ENCODE peak calls at places on chromosomes 4 and X, in five cellular contexts. One of them, this sample, is unnamed.

GRCh38 chr4:163548481-163549243 is 54.2 kb downstream of the TMA16 start:
- DNase-seq in activated CD4-positive, alpha-beta T cell treated with anti-CD3 and anti-CD28 coated beads for 48 hours: no peak
- DNase-seq in caudate nucleus: no peak
- DNase-seq in AG10803: peak
- DNase-seq in nephron progenitor cell: peak
- DNase-seq in this sample: no peak

GRCh38 chr4:26839534-26839951 is 21.1 kb upstream of the STIM2 start:
- DNase-seq in nephron progenitor cell: no peak
- DNase-seq in AG10803: peak
- DNase-seq in activated CD4-positive, alpha-beta T cell treated with anti-CD3 and anti-CD28 coated beads for 48 hours: no peak
- DNase-seq in caudate nucleus: no peak
- DNase-seq in this sample: no peak

GRCh38 chr4:155703486-155704227 is 37.0 kb downstream of the GUCY1A1 start:
- DNase-seq in caudate nucleus: no peak
- DNase-seq in nephron progenitor cell: no peak
- DNase-seq in activated CD4-positive, alpha-beta T cell treated with anti-CD3 and anti-CD28 coated beads for 48 hours: no peak
- DNase-seq in AG10803: no peak
- DNase-seq in this sample: no peak

GRCh38 chr4:11704136-11704535 is 275.4 kb upstream of the HS3ST1 start:
- DNase-seq in caudate nucleus: no peak
- DNase-seq in activated CD4-positive, alpha-beta T cell treated with anti-CD3 and anti-CD28 coated beads for 48 hours: no peak
- DNase-seq in nephron progenitor cell: no peak
- DNase-seq in AG10803: no peak
- DNase-seq in this sample: no peak

GRCh38 chr4:71187399-71188196 is 151.2 kb upstream of the SLC4A4 start:
- DNase-seq in AG10803: peak
- DNase-seq in caudate nucleus: no peak
- DNase-seq in nephron progenitor cell: peak
- DNase-seq in activated CD4-positive, alpha-beta T cell treated with anti-CD3 and anti-CD28 coated beads for 48 hours: peak
- DNase-seq in this sample: peak

GRCh38 chr4:1223841-1224809 is 24.8 kb downstream of the CTBP1 start:
- DNase-seq in activated CD4-positive, alpha-beta T cell treated with anti-CD3 and anti-CD28 coated beads for 48 hours: no peak
- DNase-seq in AG10803: no peak
- DNase-seq in caudate nucleus: no peak
- DNase-seq in nephron progenitor cell: no peak
- DNase-seq in this sample: no peak

GRCh38 chr4:80767944-80768343 is 262.6 kb upstream of the BMP3 start:
- DNase-seq in nephron progenitor cell: no peak
- DNase-seq in activated CD4-positive, alpha-beta T cell treated with anti-CD3 and anti-CD28 coated beads for 48 hours: no peak
- DNase-seq in caudate nucleus: no peak
- DNase-seq in AG10803: no peak
- DNase-seq in this sample: no peak

GRCh38 chr4:7759221-7759620 is 180.4 kb downstream of the AFAP1 start:
- DNase-seq in caudate nucleus: no peak
- DNase-seq in AG10803: no peak
- DNase-seq in activated CD4-positive, alpha-beta T cell treated with anti-CD3 and anti-CD28 coated beads for 48 hours: peak
- DNase-seq in nephron progenitor cell: no peak
- DNase-seq in this sample: no peak

GRCh38 chrX:23134171-23134570 is 134.4 kb downstream of the DDX53 start:
- DNase-seq in activated CD4-positive, alpha-beta T cell treated with anti-CD3 and anti-CD28 coated beads for 48 hours: no peak
- DNase-seq in AG10803: no peak
- DNase-seq in caudate nucleus: no peak
- DNase-seq in nephron progenitor cell: no peak
- DNase-seq in this sample: no peak

GRCh38 chr4:13980317-13980716 is 352.8 kb upstream of the BOD1L1 start:
- DNase-seq in AG10803: peak
- DNase-seq in activated CD4-positive, alpha-beta T cell treated with anti-CD3 and anti-CD28 coated beads for 48 hours: no peak
- DNase-seq in nephron progenitor cell: no peak
- DNase-seq in caudate nucleus: no peak
- DNase-seq in this sample: no peak

GRCh38 chr4:155687380-155687982 is 20.8 kb downstream of the GUCY1A1 start:
- DNase-seq in caudate nucleus: no peak
- DNase-seq in nephron progenitor cell: no peak
- DNase-seq in activated CD4-positive, alpha-beta T cell treated with anti-CD3 and anti-CD28 coated beads for 48 hours: no peak
- DNase-seq in AG10803: no peak
- DNase-seq in this sample: no peak

GRCh38 chr4:133596459-133596858 is 447.4 kb downstream of the PCDH10 start:
- DNase-seq in AG10803: no peak
- DNase-seq in activated CD4-positive, alpha-beta T cell treated with anti-CD3 and anti-CD28 coated beads for 48 hours: no peak
- DNase-seq in caudate nucleus: no peak
- DNase-seq in nephron progenitor cell: no peak
- DNase-seq in this sample: peak

GRCh38 chrX:16606142-16606720 is 43.7 kb upstream of the S100G start:
- DNase-seq in nephron progenitor cell: no peak
- DNase-seq in caudate nucleus: no peak
- DNase-seq in AG10803: no peak
- DNase-seq in activated CD4-positive, alpha-beta T cell treated with anti-CD3 and anti-CD28 coated beads for 48 hours: no peak
- DNase-seq in this sample: no peak

GRCh38 chr4:67909910-67910905 is 26.4 kb upstream of the TMPRSS11D start:
- DNase-seq in caudate nucleus: no peak
- DNase-seq in activated CD4-positive, alpha-beta T cell treated with anti-CD3 and anti-CD28 coated beads for 48 hours: no peak
- DNase-seq in nephron progenitor cell: no peak
- DNase-seq in AG10803: peak
- DNase-seq in this sample: no peak

GRCh38 chrX:44765556-44765955 is 78.3 kb upstream of the DUSP21 start:
- DNase-seq in AG10803: peak
- DNase-seq in activated CD4-positive, alpha-beta T cell treated with anti-CD3 and anti-CD28 coated beads for 48 hours: no peak
- DNase-seq in nephron progenitor cell: no peak
- DNase-seq in caudate nucleus: no peak
- DNase-seq in this sample: no peak

GRCh38 chrX:42739258-42739657 is 38.7 kb downstream of the PPP1R2C start:
- DNase-seq in AG10803: peak
- DNase-seq in nephron progenitor cell: no peak
- DNase-seq in caudate nucleus: no peak
- DNase-seq in activated CD4-positive, alpha-beta T cell treated with anti-CD3 and anti-CD28 coated beads for 48 hours: no peak
- DNase-seq in this sample: no peak

GRCh38 chr4:105453550-105454201 is 20.2 kb downstream of the PPA2 start:
- DNase-seq in activated CD4-positive, alpha-beta T cell treated with anti-CD3 and anti-CD28 coated beads for 48 hours: peak
- DNase-seq in AG10803: no peak
- DNase-seq in caudate nucleus: no peak
- DNase-seq in nephron progenitor cell: no peak
- DNase-seq in this sample: peak

GRCh38 chr4:186596850-186597390 is 41.6 kb upstream of the MTNR1A start:
- DNase-seq in nephron progenitor cell: no peak
- DNase-seq in AG10803: no peak
- DNase-seq in caudate nucleus: no peak
- DNase-seq in activated CD4-positive, alpha-beta T cell treated with anti-CD3 and anti-CD28 coated beads for 48 hours: no peak
- DNase-seq in this sample: no peak

GRCh38 chr4:82652062-82652461 is 90.3 kb upstream of the TMEM150C start:
- DNase-seq in activated CD4-positive, alpha-beta T cell treated with anti-CD3 and anti-CD28 coated beads for 48 hours: no peak
- DNase-seq in AG10803: peak
- DNase-seq in nephron progenitor cell: no peak
- DNase-seq in caudate nucleus: no peak
- DNase-seq in this sample: no peak

GRCh38 chrX:100409316-100410082 is 574 bp downstream of the PCDH19 start:
- DNase-seq in AG10803: no peak
- DNase-seq in activated CD4-positive, alpha-beta T cell treated with anti-CD3 and anti-CD28 coated beads for 48 hours: peak
- DNase-seq in caudate nucleus: no peak
- DNase-seq in nephron progenitor cell: peak
- DNase-seq in this sample: peak

GRCh38 chr4:95155759-95156451 is 392.9 kb downstream of the UNC5C start:
- DNase-seq in activated CD4-positive, alpha-beta T cell treated with anti-CD3 and anti-CD28 coated beads for 48 hours: no peak
- DNase-seq in nephron progenitor cell: no peak
- DNase-seq in caudate nucleus: no peak
- DNase-seq in AG10803: peak
- DNase-seq in this sample: no peak

GRCh38 chr4:52979020-52979419 is 116.9 kb downstream of the RASL11B start:
- DNase-seq in nephron progenitor cell: no peak
- DNase-seq in activated CD4-positive, alpha-beta T cell treated with anti-CD3 and anti-CD28 coated beads for 48 hours: no peak
- DNase-seq in AG10803: no peak
- DNase-seq in caudate nucleus: no peak
- DNase-seq in this sample: no peak

GRCh38 chr4:158810487-158811215 is 41.8 kb downstream of the FNIP2 start:
- DNase-seq in AG10803: peak
- DNase-seq in activated CD4-positive, alpha-beta T cell treated with anti-CD3 and anti-CD28 coated beads for 48 hours: no peak
- DNase-seq in nephron progenitor cell: no peak
- DNase-seq in caudate nucleus: no peak
- DNase-seq in this sample: no peak

GRCh38 chr4:151618858-151619257 is 141.9 kb downstream of the GATB start:
- DNase-seq in nephron progenitor cell: no peak
- DNase-seq in activated CD4-positive, alpha-beta T cell treated with anti-CD3 and anti-CD28 coated beads for 48 hours: no peak
- DNase-seq in AG10803: no peak
- DNase-seq in caudate nucleus: no peak
- DNase-seq in this sample: no peak

GRCh38 chr4:182593413-182593812 is 323.8 kb downstream of the DCTD start:
- DNase-seq in nephron progenitor cell: no peak
- DNase-seq in AG10803: no peak
- DNase-seq in caudate nucleus: no peak
- DNase-seq in activated CD4-positive, alpha-beta T cell treated with anti-CD3 and anti-CD28 coated beads for 48 hours: no peak
- DNase-seq in this sample: no peak

GRCh38 chrX:40644821-40645358 is 2.5 kb downstream of the CXorf38 start:
- DNase-seq in AG10803: peak
- DNase-seq in caudate nucleus: no peak
- DNase-seq in nephron progenitor cell: no peak
- DNase-seq in activated CD4-positive, alpha-beta T cell treated with anti-CD3 and anti-CD28 coated beads for 48 hours: peak
- DNase-seq in this sample: no peak

GRCh38 chr4:37914539-37914938 is 23.7 kb downstream of the TBC1D1 start:
- DNase-seq in nephron progenitor cell: no peak
- DNase-seq in activated CD4-positive, alpha-beta T cell treated with anti-CD3 and anti-CD28 coated beads for 48 hours: no peak
- DNase-seq in AG10803: no peak
- DNase-seq in caudate nucleus: no peak
- DNase-seq in this sample: no peak

GRCh38 chrX:826026-826425 is 195.4 kb downstream of the SHOX start:
- DNase-seq in activated CD4-positive, alpha-beta T cell treated with anti-CD3 and anti-CD28 coated beads for 48 hours: no peak
- DNase-seq in AG10803: peak
- DNase-seq in nephron progenitor cell: no peak
- DNase-seq in caudate nucleus: no peak
- DNase-seq in this sample: no peak

GRCh38 chr4:7708981-7709380 is 230.7 kb downstream of the AFAP1 start:
- DNase-seq in activated CD4-positive, alpha-beta T cell treated with anti-CD3 and anti-CD28 coated beads for 48 hours: no peak
- DNase-seq in nephron progenitor cell: no peak
- DNase-seq in AG10803: no peak
- DNase-seq in caudate nucleus: no peak
- DNase-seq in this sample: no peak

GRCh38 chr4:23889814-23890269 is at the start of gene PPARGC1A:
- DNase-seq in AG10803: no peak
- DNase-seq in caudate nucleus: peak
- DNase-seq in nephron progenitor cell: peak
- DNase-seq in activated CD4-positive, alpha-beta T cell treated with anti-CD3 and anti-CD28 coated beads for 48 hours: no peak
- DNase-seq in this sample: peak

GRCh38 chrX:39645059-39645895 is 452.5 kb downstream of the BCOR start:
- DNase-seq in activated CD4-positive, alpha-beta T cell treated with anti-CD3 and anti-CD28 coated beads for 48 hours: peak
- DNase-seq in nephron progenitor cell: peak
- DNase-seq in caudate nucleus: no peak
- DNase-seq in AG10803: peak
- DNase-seq in this sample: no peak

GRCh38 chr4:141080668-141081067 is 52.6 kb downstream of the RNF150 start:
- DNase-seq in AG10803: no peak
- DNase-seq in nephron progenitor cell: no peak
- DNase-seq in caudate nucleus: no peak
- DNase-seq in activated CD4-positive, alpha-beta T cell treated with anti-CD3 and anti-CD28 coated beads for 48 hours: no peak
- DNase-seq in this sample: no peak

GRCh38 chr4:957581-958313 is 15.6 kb downstream of the DGKQ start:
- DNase-seq in activated CD4-positive, alpha-beta T cell treated with anti-CD3 and anti-CD28 coated beads for 48 hours: no peak
- DNase-seq in AG10803: no peak
- DNase-seq in nephron progenitor cell: no peak
- DNase-seq in caudate nucleus: no peak
- DNase-seq in this sample: no peak

GRCh38 chrX:108468486-108468885 is 28.8 kb downstream of the COL4A5 start:
- DNase-seq in activated CD4-positive, alpha-beta T cell treated with anti-CD3 and anti-CD28 coated beads for 48 hours: no peak
- DNase-seq in nephron progenitor cell: no peak
- DNase-seq in AG10803: peak
- DNase-seq in caudate nucleus: no peak
- DNase-seq in this sample: no peak

GRCh38 chr4:87953776-87954175 is 21.7 kb upstream of the SPP1 start:
- DNase-seq in caudate nucleus: no peak
- DNase-seq in AG10803: no peak
- DNase-seq in nephron progenitor cell: no peak
- DNase-seq in activated CD4-positive, alpha-beta T cell treated with anti-CD3 and anti-CD28 coated beads for 48 hours: no peak
- DNase-seq in this sample: no peak

GRCh38 chr4:5865896-5866599 is 26.8 kb downstream of the CRMP1 start:
- DNase-seq in caudate nucleus: no peak
- DNase-seq in activated CD4-positive, alpha-beta T cell treated with anti-CD3 and anti-CD28 coated beads for 48 hours: no peak
- DNase-seq in nephron progenitor cell: no peak
- DNase-seq in AG10803: no peak
- DNase-seq in this sample: no peak

GRCh38 chr4:1239141-1239948 is 9.6 kb downstream of the CTBP1 start:
- DNase-seq in AG10803: no peak
- DNase-seq in caudate nucleus: no peak
- DNase-seq in nephron progenitor cell: no peak
- DNase-seq in activated CD4-positive, alpha-beta T cell treated with anti-CD3 and anti-CD28 coated beads for 48 hours: no peak
- DNase-seq in this sample: no peak

GRCh38 chrX:47562615-47563243 is 1.7 kb downstream of the ARAF start:
- DNase-seq in AG10803: no peak
- DNase-seq in activated CD4-positive, alpha-beta T cell treated with anti-CD3 and anti-CD28 coated beads for 48 hours: peak
- DNase-seq in nephron progenitor cell: no peak
- DNase-seq in caudate nucleus: no peak
- DNase-seq in this sample: peak